ENCODE peak calls at places on chromosomes 6 and 20, in six cellular contexts. K is AG08396; U is foreskin keratinocyte; V is left ventricle myocardium inferior; O is activated T-helper 1 cell treated with anti-CD3 and anti-CD28 coated beads, Interleukin-2, amount 50 U/mL, for 16 hours; S is GM23248. Y is an unnamed sample.

GRCh38 chr6:42332916-42333315 is 115.3 kb upstream of the MRPS10 start:
- DNase-seq in U (no peak), O (no peak), K (no peak), V (no peak), S (no peak), Y (no peak)

GRCh38 chr6:125679128-125679527 is 70.3 kb upstream of the HEY2 start:
- DNase-seq in S (no peak), U (no peak), V (no peak), K (no peak), O (no peak), Y (no peak)

GRCh38 chr20:54173653-54174451 is at the start of gene CYP24A1:
- DNase-seq in V (no peak), U (no peak), S (peak; percentile 64), K (peak; percentile 42), O (no peak), Y (no peak)

GRCh38 chr6:31898200-31899011 is 908 bp upstream of the EHMT2 start:
- DNase-seq in O (no peak), K (no peak), U (peak; percentile 68), S (peak; percentile 71), V (no peak), Y (no peak)

GRCh38 chr6:111503660-111504059 is 20.6 kb upstream of the REV3L start:
- DNase-seq in S (no peak), U (no peak), V (no peak), O (no peak), K (no peak), Y (no peak)

GRCh38 chr20:58547527-58548475 is 32.6 kb upstream of the APCDD1L start:
- DNase-seq in U (no peak), V (no peak), O (no peak), S (peak; percentile 33), K (no peak), Y (no peak)

GRCh38 chr20:21167261-21167660 is 41.4 kb downstream of the KIZ start:
- DNase-seq in K (no peak), O (no peak), S (no peak), U (no peak), V (no peak), Y (no peak)

GRCh38 chr20:33663161-33664084 is 1.3 kb downstream of the C20orf144 start:
- DNase-seq in K (peak; percentile 92), V (peak; percentile 86), S (peak; percentile 91), U (peak; percentile 35), O (peak; percentile 69), Y (peak; percentile 45)

GRCh38 chr6:17705778-17706579 is 746 bp downstream of the NUP153 start:
- DNase-seq in K (peak; percentile 46), V (peak; percentile 50), U (peak; percentile 72), S (peak; percentile 77), O (peak; percentile 47), Y (peak; percentile 33)

GRCh38 chr6:122749451-122750050 is 30.0 kb upstream of the FABP7 start:
- DNase-seq in O (no peak), K (no peak), U (no peak), V (no peak), S (no peak), Y (no peak)